ENCODE peak calls at places on chromosomes 11 and 22, in seven cellular contexts. One of them, this sample, is unnamed.

GRCh38 chr11:71472357-71472885 is 19.4 kb downstream of the NADSYN1 start:
- DNase-seq in GM04504: no peak
- DNase-seq in GM23338: no peak
- DNase-seq in NCI-H1694: no peak
- DNase-seq in ELF-1: peak; percentile 81
- DNase-seq in activated gamma-delta T cell: no peak
- DNase-seq in CD4-positive, CD25-positive, alpha-beta regulatory T cell: no peak
- DNase-seq in this sample: no peak

GRCh38 chr11:133911169-133911568 is 45.6 kb downstream of the IGSF9B start:
- DNase-seq in GM04504: no peak
- DNase-seq in GM23338: no peak
- DNase-seq in NCI-H1694: no peak
- DNase-seq in ELF-1: no peak
- DNase-seq in activated gamma-delta T cell: no peak
- DNase-seq in CD4-positive, CD25-positive, alpha-beta regulatory T cell: no peak
- DNase-seq in this sample: no peak

GRCh38 chr22:37931893-37932389 is 21.5 kb downstream of the C22orf23 start:
- DNase-seq in GM04504: no peak
- DNase-seq in GM23338: no peak
- DNase-seq in NCI-H1694: no peak
- DNase-seq in ELF-1: no peak
- DNase-seq in activated gamma-delta T cell: no peak
- DNase-seq in CD4-positive, CD25-positive, alpha-beta regulatory T cell: no peak
- DNase-seq in this sample: no peak

GRCh38 chr11:93524868-93525267 is 18.3 kb downstream of the SMCO4 start:
- DNase-seq in GM04504: no peak
- DNase-seq in GM23338: no peak
- DNase-seq in NCI-H1694: no peak
- DNase-seq in ELF-1: no peak
- DNase-seq in activated gamma-delta T cell: no peak
- DNase-seq in CD4-positive, CD25-positive, alpha-beta regulatory T cell: no peak
- DNase-seq in this sample: no peak

GRCh38 chr11:128551641-128552335 is 35.6 kb downstream of the ETS1 start:
- DNase-seq in GM04504: no peak
- DNase-seq in GM23338: no peak
- DNase-seq in NCI-H1694: no peak
- DNase-seq in ELF-1: no peak
- DNase-seq in activated gamma-delta T cell: no peak
- DNase-seq in CD4-positive, CD25-positive, alpha-beta regulatory T cell: peak; percentile 41
- DNase-seq in this sample: no peak

GRCh38 chr11:130219148-130219547 is 59.6 kb downstream of the ST14 start:
- DNase-seq in GM04504: no peak
- DNase-seq in GM23338: no peak
- DNase-seq in NCI-H1694: no peak
- DNase-seq in ELF-1: no peak
- DNase-seq in activated gamma-delta T cell: no peak
- DNase-seq in CD4-positive, CD25-positive, alpha-beta regulatory T cell: no peak
- DNase-seq in this sample: no peak

GRCh38 chr11:48103621-48104561 is 112.7 kb upstream of the OR4B1 start:
- DNase-seq in GM04504: no peak
- DNase-seq in GM23338: no peak
- DNase-seq in NCI-H1694: no peak
- DNase-seq in ELF-1: no peak
- DNase-seq in activated gamma-delta T cell: no peak
- DNase-seq in CD4-positive, CD25-positive, alpha-beta regulatory T cell: no peak
- DNase-seq in this sample: no peak

GRCh38 chr11:45045692-45046471 is 95.2 kb upstream of the TP53I11 start:
- DNase-seq in GM04504: peak; percentile 40
- DNase-seq in GM23338: no peak
- DNase-seq in NCI-H1694: no peak
- DNase-seq in ELF-1: peak; percentile 19
- DNase-seq in activated gamma-delta T cell: no peak
- DNase-seq in CD4-positive, CD25-positive, alpha-beta regulatory T cell: no peak
- DNase-seq in this sample: peak; percentile 39

GRCh38 chr22:17347724-17348123 is 21.5 kb upstream of the CECR2 start:
- DNase-seq in GM04504: no peak
- DNase-seq in GM23338: no peak
- DNase-seq in NCI-H1694: no peak
- DNase-seq in ELF-1: no peak
- DNase-seq in activated gamma-delta T cell: no peak
- DNase-seq in CD4-positive, CD25-positive, alpha-beta regulatory T cell: no peak
- DNase-seq in this sample: no peak

GRCh38 chr22:37061611-37062365 is 10.2 kb downstream of the KCTD17 start:
- DNase-seq in GM04504: no peak
- DNase-seq in GM23338: no peak
- DNase-seq in NCI-H1694: no peak
- DNase-seq in ELF-1: no peak
- DNase-seq in activated gamma-delta T cell: no peak
- DNase-seq in CD4-positive, CD25-positive, alpha-beta regulatory T cell: no peak
- DNase-seq in this sample: no peak

GRCh38 chr22:29216873-29217666 is 11.4 kb downstream of the EMID1 start:
- DNase-seq in GM04504: no peak
- DNase-seq in GM23338: no peak
- DNase-seq in NCI-H1694: no peak
- DNase-seq in ELF-1: no peak
- DNase-seq in activated gamma-delta T cell: no peak
- DNase-seq in CD4-positive, CD25-positive, alpha-beta regulatory T cell: no peak
- DNase-seq in this sample: no peak

GRCh38 chr22:30023099-30023498 is 57.2 kb upstream of the HORMAD2 start:
- DNase-seq in GM04504: no peak
- DNase-seq in GM23338: no peak
- DNase-seq in NCI-H1694: no peak
- DNase-seq in ELF-1: no peak
- DNase-seq in activated gamma-delta T cell: no peak
- DNase-seq in CD4-positive, CD25-positive, alpha-beta regulatory T cell: no peak
- DNase-seq in this sample: no peak

GRCh38 chr11:108966206-108966605 is 301.3 kb downstream of the DDX10 start:
- DNase-seq in GM04504: no peak
- DNase-seq in GM23338: no peak
- DNase-seq in NCI-H1694: no peak
- DNase-seq in ELF-1: no peak
- DNase-seq in activated gamma-delta T cell: no peak
- DNase-seq in CD4-positive, CD25-positive, alpha-beta regulatory T cell: no peak
- DNase-seq in this sample: no peak

GRCh38 chr11:110026823-110027626 is 66.2 kb upstream of the ZC3H12C start:
- DNase-seq in GM04504: no peak
- DNase-seq in GM23338: no peak
- DNase-seq in NCI-H1694: no peak
- DNase-seq in ELF-1: no peak
- DNase-seq in activated gamma-delta T cell: no peak
- DNase-seq in CD4-positive, CD25-positive, alpha-beta regulatory T cell: no peak
- DNase-seq in this sample: no peak

GRCh38 chr22:22076937-22077703 is 94.5 kb upstream of the TOP3B start:
- DNase-seq in GM04504: no peak
- DNase-seq in GM23338: no peak
- DNase-seq in NCI-H1694: peak; percentile 12
- DNase-seq in ELF-1: no peak
- DNase-seq in activated gamma-delta T cell: no peak
- DNase-seq in CD4-positive, CD25-positive, alpha-beta regulatory T cell: no peak
- DNase-seq in this sample: peak; percentile 33

GRCh38 chr11:1762537-1763302 is 1.0 kb downstream of the CTSD start:
- DNase-seq in GM04504: no peak
- DNase-seq in GM23338: no peak
- DNase-seq in NCI-H1694: no peak
- DNase-seq in ELF-1: no peak
- DNase-seq in activated gamma-delta T cell: no peak
- DNase-seq in CD4-positive, CD25-positive, alpha-beta regulatory T cell: no peak
- DNase-seq in this sample: no peak

GRCh38 chr11:121451178-121451981 is 734 bp upstream of the SORL1 start:
- DNase-seq in GM04504: no peak
- DNase-seq in GM23338: no peak
- DNase-seq in NCI-H1694: no peak
- DNase-seq in ELF-1: no peak
- DNase-seq in activated gamma-delta T cell: no peak
- DNase-seq in CD4-positive, CD25-positive, alpha-beta regulatory T cell: peak; percentile 67
- DNase-seq in this sample: no peak

GRCh38 chr11:76980196-76980595 is 54.0 kb upstream of the B3GNT6 start:
- DNase-seq in GM04504: no peak
- DNase-seq in GM23338: no peak
- DNase-seq in NCI-H1694: no peak
- DNase-seq in ELF-1: no peak
- DNase-seq in activated gamma-delta T cell: no peak
- DNase-seq in CD4-positive, CD25-positive, alpha-beta regulatory T cell: no peak
- DNase-seq in this sample: no peak

GRCh38 chr11:119741369-119742262 is 12.6 kb upstream of the NECTIN1 start:
- DNase-seq in GM04504: no peak
- DNase-seq in GM23338: peak; percentile 80
- DNase-seq in NCI-H1694: no peak
- DNase-seq in ELF-1: peak; percentile 80
- DNase-seq in activated gamma-delta T cell: peak; percentile 31
- DNase-seq in CD4-positive, CD25-positive, alpha-beta regulatory T cell: peak; percentile 44
- DNase-seq in this sample: no peak

GRCh38 chr11:84691830-84692229 is 935.3 kb downstream of the DLG2 start:
- DNase-seq in GM04504: no peak
- DNase-seq in GM23338: peak; percentile 92
- DNase-seq in NCI-H1694: no peak
- DNase-seq in ELF-1: peak; percentile 19
- DNase-seq in activated gamma-delta T cell: no peak
- DNase-seq in CD4-positive, CD25-positive, alpha-beta regulatory T cell: no peak
- DNase-seq in this sample: no peak

GRCh38 chr11:110524227-110524626 is 94.5 kb downstream of the FDX1 start:
- DNase-seq in GM04504: peak; percentile 79
- DNase-seq in GM23338: no peak
- DNase-seq in NCI-H1694: no peak
- DNase-seq in ELF-1: no peak
- DNase-seq in activated gamma-delta T cell: no peak
- DNase-seq in CD4-positive, CD25-positive, alpha-beta regulatory T cell: no peak
- DNase-seq in this sample: peak; percentile 87

GRCh38 chr11:124643605-124644425 is 21.2 kb downstream of the TBRG1 start:
- DNase-seq in GM04504: peak; percentile 65
- DNase-seq in GM23338: no peak
- DNase-seq in NCI-H1694: no peak
- DNase-seq in ELF-1: no peak
- DNase-seq in activated gamma-delta T cell: no peak
- DNase-seq in CD4-positive, CD25-positive, alpha-beta regulatory T cell: no peak
- DNase-seq in this sample: peak; percentile 58

GRCh38 chr22:23847991-23848864 is 9.4 kb upstream of the DERL3 start:
- DNase-seq in GM04504: no peak
- DNase-seq in GM23338: peak; percentile 66
- DNase-seq in NCI-H1694: no peak
- DNase-seq in ELF-1: peak; percentile 55
- DNase-seq in activated gamma-delta T cell: no peak
- DNase-seq in CD4-positive, CD25-positive, alpha-beta regulatory T cell: no peak
- DNase-seq in this sample: no peak

GRCh38 chr22:36808611-36809344 is 8.1 kb downstream of the PVALB start:
- DNase-seq in GM04504: no peak
- DNase-seq in GM23338: no peak
- DNase-seq in NCI-H1694: no peak
- DNase-seq in ELF-1: no peak
- DNase-seq in activated gamma-delta T cell: no peak
- DNase-seq in CD4-positive, CD25-positive, alpha-beta regulatory T cell: no peak
- DNase-seq in this sample: no peak

GRCh38 chr11:9951714-9952275 is 287.9 kb downstream of the SWAP70 start:
- DNase-seq in GM04504: peak; percentile 46
- DNase-seq in GM23338: no peak
- DNase-seq in NCI-H1694: no peak
- DNase-seq in ELF-1: no peak
- DNase-seq in activated gamma-delta T cell: no peak
- DNase-seq in CD4-positive, CD25-positive, alpha-beta regulatory T cell: no peak
- DNase-seq in this sample: no peak

GRCh38 chr11:128563942-128564641 is 23.3 kb downstream of the ETS1 start:
- DNase-seq in GM04504: no peak
- DNase-seq in GM23338: no peak
- DNase-seq in NCI-H1694: no peak
- DNase-seq in ELF-1: no peak
- DNase-seq in activated gamma-delta T cell: no peak
- DNase-seq in CD4-positive, CD25-positive, alpha-beta regulatory T cell: no peak
- DNase-seq in this sample: no peak

GRCh38 chr11:33753304-33753703 is 17.1 kb upstream of the CD59 start:
- DNase-seq in GM04504: no peak
- DNase-seq in GM23338: no peak
- DNase-seq in NCI-H1694: no peak
- DNase-seq in ELF-1: no peak
- DNase-seq in activated gamma-delta T cell: no peak
- DNase-seq in CD4-positive, CD25-positive, alpha-beta regulatory T cell: no peak
- DNase-seq in this sample: no peak

GRCh38 chr22:42933783-42934144 is 76.7 kb upstream of the ARFGAP3 start:
- DNase-seq in GM04504: peak; percentile 88
- DNase-seq in GM23338: no peak
- DNase-seq in NCI-H1694: no peak
- DNase-seq in ELF-1: no peak
- DNase-seq in activated gamma-delta T cell: no peak
- DNase-seq in CD4-positive, CD25-positive, alpha-beta regulatory T cell: no peak
- DNase-seq in this sample: no peak

GRCh38 chr22:31970490-31971444 is 26.4 kb downstream of the YWHAH start:
- DNase-seq in GM04504: no peak
- DNase-seq in GM23338: peak; percentile 86
- DNase-seq in NCI-H1694: peak; percentile 61
- DNase-seq in ELF-1: peak; percentile 93
- DNase-seq in activated gamma-delta T cell: peak; percentile 73
- DNase-seq in CD4-positive, CD25-positive, alpha-beta regulatory T cell: peak; percentile 85
- DNase-seq in this sample: no peak

GRCh38 chr11:118971646-118972045 is at the start of gene FOXR1:
- DNase-seq in GM04504: no peak
- DNase-seq in GM23338: peak; percentile 51
- DNase-seq in NCI-H1694: no peak
- DNase-seq in ELF-1: no peak
- DNase-seq in activated gamma-delta T cell: no peak
- DNase-seq in CD4-positive, CD25-positive, alpha-beta regulatory T cell: no peak
- DNase-seq in this sample: no peak

GRCh38 chr11:57900315-57900714 is 123.4 kb upstream of the OR9Q1 start:
- DNase-seq in GM04504: no peak
- DNase-seq in GM23338: no peak
- DNase-seq in NCI-H1694: no peak
- DNase-seq in ELF-1: no peak
- DNase-seq in activated gamma-delta T cell: no peak
- DNase-seq in CD4-positive, CD25-positive, alpha-beta regulatory T cell: no peak
- DNase-seq in this sample: no peak

GRCh38 chr11:19951558-19952083 is 208.7 kb downstream of the DBX1 start:
- DNase-seq in GM04504: no peak
- DNase-seq in GM23338: peak; percentile 86
- DNase-seq in NCI-H1694: peak; percentile 75
- DNase-seq in ELF-1: peak; percentile 60
- DNase-seq in activated gamma-delta T cell: no peak
- DNase-seq in CD4-positive, CD25-positive, alpha-beta regulatory T cell: peak; percentile 24
- DNase-seq in this sample: peak; percentile 33

GRCh38 chr11:12864316-12865156 is 144.6 kb upstream of the RASSF10 start:
- DNase-seq in GM04504: peak; percentile 71
- DNase-seq in GM23338: peak; percentile 99
- DNase-seq in NCI-H1694: no peak
- DNase-seq in ELF-1: peak; percentile 95
- DNase-seq in activated gamma-delta T cell: no peak
- DNase-seq in CD4-positive, CD25-positive, alpha-beta regulatory T cell: no peak
- DNase-seq in this sample: no peak

GRCh38 chr22:30204742-30205111 is 41.8 kb downstream of the LIF start:
- DNase-seq in GM04504: peak; percentile 83
- DNase-seq in GM23338: no peak
- DNase-seq in NCI-H1694: peak; percentile 54
- DNase-seq in ELF-1: no peak
- DNase-seq in activated gamma-delta T cell: no peak
- DNase-seq in CD4-positive, CD25-positive, alpha-beta regulatory T cell: no peak
- DNase-seq in this sample: no peak

GRCh38 chr22:28822930-28823481 is 22.6 kb upstream of the XBP1 start:
- DNase-seq in GM04504: no peak
- DNase-seq in GM23338: no peak
- DNase-seq in NCI-H1694: no peak
- DNase-seq in ELF-1: no peak
- DNase-seq in activated gamma-delta T cell: no peak
- DNase-seq in CD4-positive, CD25-positive, alpha-beta regulatory T cell: peak; percentile 67
- DNase-seq in this sample: no peak